ENCODE peak calls at places on chromosomes 11 and 22, in seven cellular contexts. K is left ventricle myocardium inferior, A is tibial artery, X is kidney, T is astrocyte, W is Peyer's patch, R is heart left ventricle. M is an unnamed sample. For H3K4me1, the result is how much of the 10 kb centered on the place peaks cover.

GRCh38 chr11:57336111-57336666 is 497 bp upstream of the SSRP1 start:
- DNase-seq in R (no peak), W (no peak), T (no peak), K (no peak), X (no peak), A (no peak), M (no peak)

GRCh38 chr11:116835042-116835772 is 2.2 kb downstream of the APOA1 start:
- DNase-seq in K (no peak), T (no peak), A (no peak), X (no peak), W (peak), R (no peak), M (no peak)

GRCh38 chr22:26143801-26144325 is 25.4 kb upstream of the SEZ6L start:
- DNase-seq in X (no peak), R (no peak), W (no peak), K (no peak), A (no peak), T (no peak), M (no peak)

GRCh38 chr11:131464024-131464423 is 93.6 kb downstream of the NTM start:
- DNase-seq in K (no peak), A (no peak), X (no peak), W (no peak), R (no peak), T (no peak), M (no peak)

GRCh38 chr11:106091480-106092123 is 14.1 kb downstream of the AASDHPPT start:
- DNase-seq in K (no peak), X (no peak), W (no peak), A (no peak), R (no peak), T (peak), M (no peak)

GRCh38 chr11:80031014-80031565 is 590.3 kb upstream of the TENM4 start:
- DNase-seq in A (no peak), R (no peak), T (no peak), K (no peak), W (no peak), X (no peak), M (no peak)

GRCh38 chr11:106178361-106178760 is 100.9 kb downstream of the AASDHPPT start:
- DNase-seq in A (no peak), X (no peak), T (no peak), R (no peak), K (no peak), W (no peak), M (no peak)

GRCh38 chr11:107252429-107253161 is 205.0 kb downstream of the CWF19L2 start:
- DNase-seq in X (no peak), R (no peak), K (no peak), T (no peak), A (no peak), W (no peak), M (no peak)

GRCh38 chr11:76640540-76640939 is 30.0 kb downstream of the LRRC32 start:
- DNase-seq in K (no peak), A (no peak), T (no peak), W (no peak), X (no peak), R (no peak), M (no peak)

GRCh38 chr22:48398181-48398905 is 1429.3 kb downstream of the BRD1 start:
- DNase-seq in T (no peak), X (no peak), R (no peak), A (no peak), W (peak), K (no peak), M (no peak)

GRCh38 chr11:28514391-28514790 is 406.2 kb downstream of the METTL15 start:
- DNase-seq in W (no peak), T (peak), K (no peak), A (no peak), X (no peak), R (no peak), M (no peak)

GRCh38 chr11:40292636-40293585 is 1166.5 kb downstream of the LRRC4C start:
- DNase-seq in X (peak), K (no peak), A (no peak), T (no peak), R (no peak), W (no peak), M (no peak)

GRCh38 chr11:19670030-19670761 is 42.4 kb upstream of the NAV2 start:
- DNase-seq in X (no peak), K (no peak), R (no peak), T (peak), A (peak), W (no peak), M (no peak)

GRCh38 chr22:22215659-22216449 is 28.7 kb upstream of the VPREB1 start:
- DNase-seq in W (no peak), R (no peak), X (no peak), A (no peak), K (no peak), T (no peak), M (no peak)

GRCh38 chr11:62922189-62922589 is 1.0 kb upstream of the CHRM1 start:
- DNase-seq in K (no peak), R (no peak), X (no peak), T (no peak), W (no peak), A (no peak), M (no peak)

GRCh38 chr11:128146926-128147605 is 440.3 kb downstream of the ETS1 start:
- DNase-seq in X (no peak), K (no peak), W (no peak), T (no peak), R (no peak), A (no peak), M (no peak)

GRCh38 chr11:11514246-11514645 is 107.6 kb downstream of the GALNT18 start:
- DNase-seq in A (no peak), K (no peak), W (no peak), R (no peak), T (no peak), X (no peak), M (peak)

GRCh38 chr11:120086651-120087050 is 51.3 kb downstream of the TRIM29 start:
- DNase-seq in K (no peak), R (no peak), T (no peak), A (no peak), X (no peak), W (no peak), M (no peak)

GRCh38 chr22:44999687-45000086 is 10.1 kb downstream of the PHF21B start:
- DNase-seq in R (no peak), W (no peak), A (no peak), T (no peak), X (no peak), K (no peak), M (no peak)

GRCh38 chr11:70503201-70503877 is 105.0 kb downstream of the CTTN start:
- DNase-seq in X (peak), R (no peak), W (no peak), T (no peak), K (peak), A (no peak), M (no peak)

GRCh38 chr11:75307058-75307457 is 44.4 kb downstream of the ARRB1 start:
- DNase-seq in X (no peak), A (no peak), K (no peak), W (no peak), R (no peak), T (no peak), M (no peak)

GRCh38 chr11:114279778-114280532 is 16.2 kb upstream of the NNMT start:
- DNase-seq in W (no peak), R (no peak), A (peak), T (no peak), K (no peak), X (no peak), M (no peak)

GRCh38 chr11:69328231-69328630 is 34.3 kb downstream of the MYEOV start:
- DNase-seq in R (no peak), A (no peak), K (no peak), T (no peak), X (no peak), W (no peak), M (no peak)

GRCh38 chr11:129215506-129216245 is 23.6 kb upstream of the ARHGAP32 start:
- DNase-seq in R (no peak), K (no peak), X (no peak), A (no peak), W (no peak), T (no peak), M (no peak)

GRCh38 chr11:36015806-36016205 is 71.9 kb downstream of the LDLRAD3 start:
- DNase-seq in K (peak), X (no peak), R (peak), W (no peak), A (peak), T (no peak), M (no peak)

GRCh38 chr11:47443028-47443700 is 5.8 kb downstream of the RAPSN start:
- DNase-seq in K (no peak), R (no peak), A (no peak), X (no peak), W (no peak), T (no peak), M (no peak)

GRCh38 chr11:11787305-11788066 is 54.3 kb upstream of the USP47 start:
- DNase-seq in R (peak), W (peak), A (peak), X (peak), K (peak), T (peak), M (peak)

GRCh38 chr11:104051806-104052205 is 15.4 kb downstream of the DDI1 start:
- DNase-seq in A (no peak), K (no peak), X (no peak), T (no peak), W (no peak), R (no peak), M (no peak)

GRCh38 chr22:47337161-47337621 is 574.7 kb downstream of the TBC1D22A start:
- DNase-seq in W (no peak), K (no peak), R (no peak), A (no peak), T (peak), X (no peak), M (peak)
- H3K4me3 ChIP-seq in W (peak), K (peak), R (no peak), A (no peak), T (peak), X (peak), M (peak)

GRCh38 chr11:95283653-95284052 is 52.7 kb upstream of the SESN3 start:
- DNase-seq in A (no peak), R (no peak), T (peak), K (no peak), X (no peak), W (no peak), M (no peak)
- H3K4me1 ChIP-seq in A (under half), R (under half), T (under half), K (under half), X (under half), W (under half), M (under half)

GRCh38 chr11:706957-707816 is 1.2 kb downstream of the EPS8L2 start:
- DNase-seq in X (peak), K (no peak), A (no peak), W (peak), T (no peak), R (no peak), M (no peak)
- H3K4me3 ChIP-seq in X (peak), K (peak), A (peak), W (peak), T (peak), R (peak), M (no peak)

DNA sequence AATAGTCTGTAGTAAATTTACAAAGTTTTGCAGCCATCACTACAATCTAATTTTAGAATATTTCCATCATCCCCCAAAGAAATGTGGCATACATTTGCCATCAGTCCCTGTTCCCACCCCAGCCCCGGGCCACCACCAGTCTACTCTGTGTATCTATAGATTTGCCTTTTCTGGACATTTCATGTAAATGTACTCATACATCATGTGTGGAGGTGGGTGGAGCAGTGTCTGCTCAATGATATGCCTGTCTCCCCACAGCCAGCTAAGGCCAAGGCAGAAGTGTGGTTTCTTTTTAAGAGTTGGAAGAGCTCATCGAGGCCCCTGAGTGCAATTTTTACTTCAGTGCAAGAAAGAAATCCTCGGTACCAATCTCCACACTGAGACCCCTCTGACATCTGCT is 80.5 kb downstream of the TP53I11 start:
- DNase-seq in X (no peak), R (no peak), K (no peak), W (no peak), T (no peak), A (no peak), M (no peak)
- H3K4me1 ChIP-seq in X (under half), R (under half), K (under half), W (under half), T (under half), A (under half), M (under half)

GRCh38 chr22:41911292-41911611 is 3.6 kb downstream of the SHISA8 start:
- DNase-seq in X (no peak), A (no peak), T (no peak), R (no peak), K (no peak), W (no peak), M (no peak)

GRCh38 chr22:41910599-41911291 is 4.1 kb downstream of the SHISA8 start:
- DNase-seq in T (no peak), W (no peak), K (peak), R (peak), X (no peak), A (no peak), M (no peak)

GRCh38 chr22:41913040-41913719 is 1.7 kb downstream of the SHISA8 start:
- DNase-seq in A (no peak), T (no peak), R (no peak), W (no peak), X (no peak), K (no peak), M (no peak)

GRCh38 chr22:41913842-41914534 is 886 bp downstream of the SHISA8 start:
- DNase-seq in W (no peak), X (no peak), T (no peak), R (no peak), A (no peak), K (no peak), M (no peak)

GRCh38 chr22:41912338-41913039 is 2.4 kb downstream of the SHISA8 start:
- DNase-seq in A (no peak), R (no peak), W (no peak), K (no peak), T (no peak), X (no peak), M (no peak)
- H3K4me3 ChIP-seq in A (no peak), R (no peak), W (no peak), K (no peak), T (no peak), X (no peak), M (no peak)

GRCh38 chr22:28934026-28934425 is 50.7 kb downstream of the ZNRF3 start:
- DNase-seq in X (no peak), R (no peak), T (no peak), W (no peak), A (no peak), K (no peak), M (no peak)
- H3K4me1 ChIP-seq in X (under half), R (under half), T (under half), W (under half), A (under half), K (under half), M (under half)

DNA sequence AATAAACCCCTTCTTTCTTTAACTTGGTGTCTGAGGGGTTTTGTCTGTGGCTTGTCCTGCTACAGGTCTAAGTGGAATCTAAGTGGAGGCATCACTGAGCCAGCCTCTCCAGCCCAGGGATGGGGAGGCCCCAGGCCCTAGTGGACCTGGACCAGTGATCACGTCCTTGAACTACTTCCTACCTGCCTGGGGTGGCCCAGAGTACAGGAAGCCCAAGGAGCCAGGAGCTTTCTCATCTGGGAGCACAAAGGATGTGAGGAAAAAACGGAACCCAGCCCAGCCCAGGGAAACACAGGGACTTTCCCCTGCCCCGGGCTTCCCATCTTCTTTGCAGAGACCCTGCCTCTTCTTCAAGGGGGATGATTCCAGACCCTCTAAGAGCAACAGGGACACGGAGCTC is 3.5 kb upstream of the CD5 start:
- DNase-seq in W (no peak), R (no peak), A (no peak), K (no peak), X (no peak), T (no peak), M (no peak)
- H3K4me3 ChIP-seq in W (no peak), R (no peak), A (no peak), K (no peak), X (no peak), T (no peak), M (no peak)

GRCh38 chr11:126111458-126112116 is 48.9 kb upstream of the CDON start:
- DNase-seq in X (no peak), R (peak), W (no peak), T (no peak), A (no peak), K (peak), M (no peak)
- H3K4me1 ChIP-seq in X (under half), R (under half), W (under half), T (under half), A (under half), K (half or more), M (under half)

DNA sequence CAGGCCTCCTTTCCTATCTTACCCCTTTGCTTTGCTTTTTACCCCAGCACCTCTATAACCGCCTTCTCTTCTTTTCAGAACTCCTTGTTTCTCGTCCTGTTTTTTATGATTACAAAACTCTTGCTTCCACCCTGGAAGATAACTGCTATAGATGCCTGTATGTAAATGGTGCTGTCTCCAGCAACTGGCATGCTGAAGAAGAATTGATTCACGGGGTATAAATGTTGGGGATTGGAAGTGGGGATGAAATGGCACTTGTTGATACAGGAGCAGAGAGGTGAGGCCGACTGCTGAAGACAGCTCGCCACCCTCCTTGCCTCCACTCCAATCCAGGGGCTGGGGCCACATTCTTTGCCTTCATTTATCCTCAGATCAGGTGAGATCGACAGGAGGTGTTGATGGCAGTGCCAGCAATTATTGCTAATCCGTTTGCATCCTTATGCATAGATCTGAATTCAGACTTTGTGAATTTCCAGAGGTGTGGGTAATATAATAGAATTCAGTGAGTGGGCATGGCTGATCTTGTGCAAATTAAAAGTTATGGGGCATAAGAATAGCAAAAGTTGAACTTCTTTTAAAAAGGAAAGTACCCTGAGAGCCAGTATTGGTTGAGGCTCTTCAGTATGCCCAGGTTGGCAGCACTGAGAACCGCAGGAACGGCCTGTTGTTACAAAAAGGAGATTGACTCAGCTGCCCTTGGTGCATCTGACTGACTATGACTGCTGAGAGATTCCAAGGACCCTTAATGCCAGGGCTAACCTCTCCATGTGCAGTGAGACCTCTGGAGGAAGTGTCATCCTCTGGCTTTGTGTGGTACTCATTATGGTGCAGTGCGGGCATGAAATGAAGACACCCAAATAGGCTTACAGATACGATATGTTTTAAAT is 5.3 kb downstream of the NEAT1 start:
- DNase-seq in A (peak), T (peak), K (no peak), R (peak), X (peak), W (peak), M (no peak)
- H3K4me3 ChIP-seq in A (peak), T (peak), K (peak), R (peak), X (peak), W (peak), M (no peak)

M was measured in SJSA1.